ENCODE peak calls at places on chromosomes 12 and 14, in eight cellular contexts. Q is activated T-helper 9 cell treated with anti-CD3 and anti-CD28 coated beads, Interleukin-2, amount 50 U/mL, for 16 hours; A is endothelial cell; G is activated CD4-positive, alpha-beta T cell treated with anti-CD3 and anti-CD28 coated beads, Interleukin-2, amount 50 U/mL, for 24 hours; M is CD8-positive, alpha-beta memory T cell; O is natural killer cell treated with Interleukin-12 subunit alpha and Interleukin-12 subunit beta and Interleukin-15 and Interleukin-18, amount 100 ng/mL, for 72 hours; N is iPS-NIHi11; C is OCI-LY7. J is an unnamed sample.
A peak's percentile ranks its signal among the peaks of the same experiment; 100 is the strongest.

GRCh38 chr12:86551146-86551571 is 295.0 kb upstream of the MGAT4C start:
- DNase-seq in Q (no peak), A (no peak), G (no peak), M (no peak), O (no peak), N (no peak), C (no peak), J (no peak)

GRCh38 chr12:53561590-53561953 is 54.3 kb upstream of the NPFF start:
- DNase-seq in Q (no peak), A (no peak), G (no peak), M (no peak), O (no peak), N (no peak), C (no peak), J (no peak)

GRCh38 chr12:111607239-111607638 is 8.1 kb upstream of the ATXN2 start:
- DNase-seq in Q (no peak), A (no peak), G (no peak), M (no peak), O (no peak), N (no peak), C (no peak), J (no peak)

GRCh38 chr12:110248096-110248447 is 33.0 kb upstream of the ATP2A2 start:
- DNase-seq in Q (no peak), A (no peak), G (no peak), M (no peak), O (no peak), N (no peak), C (no peak), J (no peak)

GRCh38 chr12:126784328-126784921 is 1482.5 kb upstream of the TMEM132C start:
- DNase-seq in Q (peak; percentile 13), A (no peak), G (no peak), M (no peak), O (no peak), N (no peak), C (peak; percentile 24), J (no peak)

GRCh38 chr12:54740882-54741281 is 92.7 kb upstream of the DCD start:
- DNase-seq in Q (no peak), A (no peak), G (no peak), M (no peak), O (no peak), N (no peak), C (no peak), J (no peak)

GRCh38 chr12:51864701-51865469 is 16.4 kb upstream of the FIGNL2 start:
- DNase-seq in Q (no peak), A (no peak), G (no peak), M (peak; percentile 42), O (no peak), N (peak; percentile 56), C (no peak), J (no peak)

GRCh38 chr12:114679942-114680341 is 4.0 kb downstream of the TBX3 start:
- DNase-seq in Q (no peak), A (no peak), G (no peak), M (no peak), O (no peak), N (no peak), C (no peak), J (no peak)

GRCh38 chr12:1500095-1500801 is 94.1 kb downstream of the FBXL14 start:
- DNase-seq in Q (no peak), A (no peak), G (no peak), M (no peak), O (no peak), N (no peak), C (no peak), J (no peak)

GRCh38 chr12:70779250-70779649 is 141.3 kb downstream of the PTPRR start:
- DNase-seq in Q (no peak), A (no peak), G (no peak), M (no peak), O (no peak), N (no peak), C (no peak), J (no peak)

GRCh38 chr12:988616-989015 is 2.4 kb upstream of the ERC1 start:
- DNase-seq in Q (no peak), A (no peak), G (no peak), M (no peak), O (no peak), N (no peak), C (peak; percentile 8), J (no peak)

GRCh38 chr12:53984901-53985357 is at the start of gene HOXC10:
- DNase-seq in Q (peak; percentile 43), A (peak; percentile 91), G (peak; percentile 80), M (peak; percentile 71), O (peak; percentile 87), N (peak; percentile 92), C (peak; percentile 95), J (peak; percentile 89)

GRCh38 chr14:81394739-81395138 is 5.4 kb downstream of the STON2 start:
- DNase-seq in Q (no peak), A (no peak), G (no peak), M (no peak), O (no peak), N (no peak), C (no peak), J (no peak)

GRCh38 chr12:94873368-94874085 is 130.0 kb downstream of the NDUFA12 start:
- DNase-seq in Q (no peak), A (peak; percentile 34), G (no peak), M (no peak), O (peak; percentile 61), N (peak; percentile 86), C (peak; percentile 28), J (peak; percentile 27)

GRCh38 chr12:49924847-49925246 is 21.1 kb upstream of the FAIM2 start:
- DNase-seq in Q (no peak), A (no peak), G (no peak), M (no peak), O (no peak), N (no peak), C (no peak), J (no peak)

GRCh38 chr14:53032161-53032803 is 81.4 kb upstream of the FERMT2 start:
- DNase-seq in Q (no peak), A (no peak), G (no peak), M (no peak), O (no peak), N (peak; percentile 22), C (no peak), J (no peak)

GRCh38 chr14:93311082-93311481 is 21.8 kb downstream of the BTBD7 start:
- DNase-seq in Q (no peak), A (no peak), G (no peak), M (no peak), O (no peak), N (no peak), C (no peak), J (no peak)

GRCh38 chr12:34607520-34608195 is 585.4 kb downstream of the ALG10 start:
- DNase-seq in Q (no peak), A (no peak), G (no peak), M (no peak), O (no peak), N (no peak), C (no peak), J (no peak)

GRCh38 chr14:23436327-23437141 is 1.1 kb upstream of the MYH7 start:
- DNase-seq in Q (no peak), A (no peak), G (no peak), M (no peak), O (no peak), N (no peak), C (no peak), J (peak; percentile 38)

GRCh38 chr12:57093412-57094193 is 4.7 kb downstream of the NAB2 start:
- DNase-seq in Q (peak; percentile 52), A (peak; percentile 72), G (peak; percentile 63), M (peak; percentile 80), O (peak; percentile 74), N (peak; percentile 89), C (peak; percentile 55), J (peak; percentile 66)

GRCh38 chr14:104211242-104211641 is 72.9 kb downstream of the KIF26A start:
- DNase-seq in Q (no peak), A (no peak), G (no peak), M (no peak), O (no peak), N (no peak), C (no peak), J (no peak)

GRCh38 chr12:18250313-18250916 is 10.9 kb upstream of the PIK3C2G start:
- DNase-seq in Q (no peak), A (peak; percentile 32), G (no peak), M (no peak), O (no peak), N (peak; percentile 57), C (peak; percentile 60), J (no peak)

GRCh38 chr12:132486576-132486975 is 3.4 kb upstream of the FBRSL1 start:
- DNase-seq in Q (no peak), A (no peak), G (no peak), M (no peak), O (no peak), N (no peak), C (no peak), J (no peak)

GRCh38 chr12:1533205-1533601 is 61.2 kb downstream of the FBXL14 start:
- DNase-seq in Q (no peak), A (no peak), G (no peak), M (no peak), O (no peak), N (no peak), C (peak; percentile 78), J (no peak)

GRCh38 chr12:122009741-122010140 is 11.9 kb upstream of the BCL7A start:
- DNase-seq in Q (no peak), A (no peak), G (no peak), M (no peak), O (no peak), N (no peak), C (peak; percentile 93), J (no peak)

GRCh38 chr12:66107451-66107915 is 23.1 kb downstream of the LLPH start:
- DNase-seq in Q (no peak), A (peak; percentile 86), G (peak; percentile 74), M (peak; percentile 60), O (peak; percentile 79), N (peak; percentile 86), C (peak; percentile 82), J (peak; percentile 43)

GRCh38 chr14:35576260-35576659 is 42.3 kb downstream of the INSM2 start:
- DNase-seq in Q (no peak), A (no peak), G (no peak), M (no peak), O (no peak), N (no peak), C (no peak), J (no peak)

GRCh38 chr12:119728437-119728730 is 60.5 kb downstream of the PRKAB1 start:
- DNase-seq in Q (no peak), A (no peak), G (no peak), M (no peak), O (no peak), N (no peak), C (no peak), J (no peak)

GRCh38 chr12:27427824-27428223 is 18.7 kb upstream of the SMCO2 start:
- DNase-seq in Q (no peak), A (no peak), G (no peak), M (no peak), O (no peak), N (no peak), C (no peak), J (no peak)

GRCh38 chr14:95040723-95041476 is 116.4 kb downstream of the DICER1 start:
- DNase-seq in Q (no peak), A (no peak), G (no peak), M (no peak), O (no peak), N (no peak), C (no peak), J (no peak)

J was measured in mesothelial cell of epicardium.